ENCODE peak calls at places on chromosomes 11 and 22, in seven cellular contexts. B is AG09319, A is upper lobe of right lung, Z is RWPE1, X is lower lobe of right lung, R is mucosa of descending colon, E is cardiac muscle cell. H is an unnamed sample.

GRCh38 chr22:37453696-37454095 is 26.4 kb upstream of the ELFN2 start:
- DNase-seq in B (no peak), A (no peak), Z (no peak), X (no peak), R (no peak), E (no peak), H (no peak)

GRCh38 chr11:133901316-133901715 is 55.5 kb downstream of the IGSF9B start:
- DNase-seq in B (no peak), A (no peak), Z (no peak), X (peak; percentile 24), R (no peak), E (no peak), H (no peak)

GRCh38 chr22:19612866-19613572 is 88.8 kb upstream of the CLDN5 start:
- DNase-seq in B (no peak), A (no peak), Z (no peak), X (no peak), R (no peak), E (no peak), H (no peak)

GRCh38 chr11:62974848-62975522 is 9.8 kb downstream of the SLC22A6 start:
- DNase-seq in B (no peak), A (peak; percentile 73), Z (no peak), X (no peak), R (peak; percentile 79), E (peak; percentile 46), H (no peak)

GRCh38 chr11:65442952-65443351 is 20.4 kb downstream of the NEAT1 start:
- DNase-seq in B (no peak), A (no peak), Z (no peak), X (no peak), R (no peak), E (peak; percentile 38), H (no peak)

GRCh38 chr11:123357353-123357989 is 72.6 kb upstream of the GRAMD1B start:
- DNase-seq in B (no peak), A (no peak), Z (no peak), X (no peak), R (no peak), E (no peak), H (no peak)

GRCh38 chr11:57800444-57801184 is 39.0 kb downstream of the CTNND1 start:
- DNase-seq in B (peak; percentile 43), A (no peak), Z (peak; percentile 79), X (no peak), R (no peak), E (peak; percentile 78), H (peak; percentile 14)

GRCh38 chr11:84719935-84720577 is 907.1 kb downstream of the DLG2 start:
- DNase-seq in B (no peak), A (no peak), Z (no peak), X (peak; percentile 31), R (peak; percentile 48), E (no peak), H (peak; percentile 22)

GRCh38 chr11:103359221-103359620 is 250.0 kb downstream of the DYNC2H1 start:
- DNase-seq in B (no peak), A (no peak), Z (no peak), X (no peak), R (no peak), E (no peak), H (no peak)

GRCh38 chr11:60840711-60841430 is 1.0 kb upstream of the CCDC86 start:
- DNase-seq in B (peak; percentile 67), A (no peak), Z (no peak), X (no peak), R (no peak), E (peak; percentile 97), H (no peak)

GRCh38 chr11:58577441-58578135 is 1.3 kb upstream of the ZFP91 start:
- DNase-seq in B (peak; percentile 73), A (peak; percentile 78), Z (peak; percentile 82), X (peak; percentile 80), R (peak; percentile 84), E (peak; percentile 81), H (no peak)

GRCh38 chr11:6402561-6402981 is 12.3 kb downstream of the SMPD1 start:
- DNase-seq in B (no peak), A (no peak), Z (no peak), X (no peak), R (no peak), E (no peak), H (no peak)

GRCh38 chr11:28833670-28834069 is 725.5 kb downstream of the METTL15 start:
- DNase-seq in B (no peak), A (no peak), Z (peak; percentile 38), X (no peak), R (no peak), E (peak; percentile 98), H (no peak)

GRCh38 chr11:10632483-10632882 is 61.1 kb downstream of the IRAG1 start:
- DNase-seq in B (no peak), A (no peak), Z (no peak), X (no peak), R (no peak), E (no peak), H (no peak)

GRCh38 chr11:134987223-134987768 is 575.3 kb upstream of the B3GAT1 start:
- DNase-seq in B (no peak), A (no peak), Z (no peak), X (no peak), R (no peak), E (no peak), H (no peak)

GRCh38 chr11:108025387-108026080 is 16.8 kb downstream of the CUL5 start:
- DNase-seq in B (no peak), A (no peak), Z (no peak), X (no peak), R (no peak), E (no peak), H (no peak)

GRCh38 chr11:7525424-7525823 is 11.6 kb downstream of the PPFIBP2 start:
- DNase-seq in B (no peak), A (no peak), Z (no peak), X (no peak), R (no peak), E (no peak), H (no peak)

GRCh38 chr11:70225629-70226582 is 22.8 kb downstream of the FADD start:
- DNase-seq in B (no peak), A (no peak), Z (no peak), X (peak; percentile 11), R (peak; percentile 91), E (peak; percentile 52), H (no peak)

GRCh38 chr11:47843354-47844060 is 4.6 kb downstream of the NUP160 start:
- DNase-seq in B (no peak), A (no peak), Z (no peak), X (no peak), R (no peak), E (no peak), H (no peak)

GRCh38 chr11:75315439-75315805 is 36.0 kb downstream of the ARRB1 start:
- DNase-seq in B (no peak), A (no peak), Z (no peak), X (no peak), R (no peak), E (no peak), H (no peak)

GRCh38 chr11:9078113-9079041 is 13.0 kb downstream of the SCUBE2 start:
- DNase-seq in B (no peak), A (no peak), Z (no peak), X (no peak), R (no peak), E (no peak), H (no peak)

GRCh38 chr11:58061813-58062212 is 31.1 kb downstream of the OR6Q1 start:
- DNase-seq in B (no peak), A (no peak), Z (peak; percentile 67), X (no peak), R (no peak), E (peak; percentile 49), H (no peak)

GRCh38 chr11:121032546-121032945 is 8.6 kb downstream of the TBCEL start:
- DNase-seq in B (no peak), A (no peak), Z (no peak), X (no peak), R (no peak), E (no peak), H (no peak)

GRCh38 chr22:26669060-26669481 is 11.7 kb downstream of the MIAT start:
- DNase-seq in B (peak; percentile 14), A (no peak), Z (no peak), X (no peak), R (no peak), E (no peak), H (peak; percentile 40)

GRCh38 chr11:23263466-23263865 is 403.2 kb upstream of the CCDC179 start:
- DNase-seq in B (no peak), A (no peak), Z (no peak), X (no peak), R (no peak), E (no peak), H (no peak)

GRCh38 chr11:36377759-36378553 is 81.9 kb downstream of the PRR5L start:
- DNase-seq in B (no peak), A (no peak), Z (no peak), X (no peak), R (no peak), E (no peak), H (no peak)

GRCh38 chr11:76625787-76626186 is 44.8 kb downstream of the LRRC32 start:
- DNase-seq in B (no peak), A (no peak), Z (no peak), X (no peak), R (no peak), E (no peak), H (no peak)

GRCh38 chr11:68508425-68508824 is 47.9 kb downstream of the PPP6R3 start:
- DNase-seq in B (peak; percentile 7), A (no peak), Z (no peak), X (no peak), R (no peak), E (no peak), H (no peak)

GRCh38 chr22:44738347-44738715 is 14.0 kb upstream of the ARHGAP8 start:
- DNase-seq in B (no peak), A (no peak), Z (peak; percentile 24), X (no peak), R (peak; percentile 75), E (no peak), H (no peak)

GRCh38 chr11:75527938-75528845 is 2.5 kb upstream of the GDPD5 start:
- DNase-seq in B (no peak), A (no peak), Z (no peak), X (no peak), R (no peak), E (no peak), H (peak; percentile 40)

GRCh38 chr22:42794551-42795510 is 62.2 kb downstream of the ARFGAP3 start:
- DNase-seq in B (no peak), A (peak; percentile 59), Z (no peak), X (no peak), R (no peak), E (no peak), H (no peak)
- TF ChIP-seq CTCF in B (no peak), A (peak; percentile 8), Z (no peak), X (peak; percentile 14), R (no peak), E (peak; percentile 7), H (no peak)

GRCh38 chr22:50714150-50714549 is 23.9 kb upstream of the ACR start:
- DNase-seq in B (no peak), A (peak; percentile 40), Z (no peak), X (peak; percentile 33), R (peak; percentile 25), E (no peak), H (no peak)
- TF ChIP-seq CTCF in B (no peak), A (no peak), Z (no peak), X (no peak), R (no peak), E (no peak), H (no peak)

GRCh38 chr22:31199187-31199586 is 12.9 kb upstream of the LIMK2 start:
- DNase-seq in B (no peak), A (no peak), Z (no peak), X (no peak), R (no peak), E (no peak), H (no peak)
- TF ChIP-seq CTCF in B (no peak), A (peak; percentile 36), Z (no peak), X (peak; percentile 43), R (no peak), E (no peak), H (peak; percentile 27)

GRCh38 chr11:14041040-14041439 is 78.5 kb downstream of the SPON1 start:
- DNase-seq in B (no peak), A (no peak), Z (peak; percentile 16), X (no peak), R (no peak), E (peak; percentile 9), H (no peak)
- TF ChIP-seq CTCF in B (peak; percentile 25), A (no peak), Z (no peak), X (no peak), R (no peak), E (peak; percentile 13), H (peak; percentile 20)